ENCODE peak calls at places on chromosomes 12 and 14, in seven cellular contexts. U is fibroblast of villous mesenchyme; M is BE2C; E is esophagus squamous epithelium; I is stimulated activated CD4-positive, alpha-beta T cell treated with anti-CD3 and anti-CD28 coated beads, Interleukin-12 subunit alpha, Interleukin-12 subunit beta, amount 100 ng/mL, for 48 hours; K is COR-L47; R is amniotic stem cell. N is an unnamed sample.

GRCh38 chr14:70782361-70782760 is 27.0 kb downstream of the MAP3K9 start:
- DNase-seq in U (no peak), M (no peak), E (no peak), I (no peak), K (no peak), R (peak), N (no peak)

GRCh38 chr14:104428860-104429259 is 150.7 kb upstream of the C14orf180 start:
- DNase-seq in U (no peak), M (no peak), E (no peak), I (no peak), K (no peak), R (no peak), N (no peak)

GRCh38 chr12:126742326-126742725 is 1524.6 kb upstream of the TMEM132C start:
- DNase-seq in U (no peak), M (no peak), E (no peak), I (no peak), K (no peak), R (no peak), N (no peak)

GRCh38 chr12:102120886-102121285 is 903 bp downstream of the PARPBP start:
- DNase-seq in U (peak), M (peak), E (no peak), I (no peak), K (no peak), R (peak), N (no peak)

GRCh38 chr14:24443053-24443683 is 592 bp upstream of the SDR39U1 start:
- DNase-seq in U (peak), M (no peak), E (no peak), I (no peak), K (no peak), R (no peak), N (no peak)

GRCh38 chr12:89166525-89166934 is 185.8 kb downstream of the DUSP6 start:
- DNase-seq in U (no peak), M (no peak), E (no peak), I (no peak), K (no peak), R (peak), N (no peak)

GRCh38 chr14:36086629-36087380 is 89.7 kb downstream of the PTCSC3 start:
- DNase-seq in U (no peak), M (no peak), E (no peak), I (no peak), K (no peak), R (no peak), N (no peak)

GRCh38 chr12:11836282-11836963 is 186.9 kb downstream of the ETV6 start:
- DNase-seq in U (no peak), M (no peak), E (peak), I (peak), K (no peak), R (no peak), N (no peak)

GRCh38 chr12:13472690-13473089 is 276.2 kb downstream of the EMP1 start:
- DNase-seq in U (no peak), M (no peak), E (no peak), I (no peak), K (no peak), R (no peak), N (no peak)

GRCh38 chr12:80293347-80293746 is 150.7 kb upstream of the PTPRQ start:
- DNase-seq in U (no peak), M (no peak), E (no peak), I (no peak), K (no peak), R (no peak), N (no peak)

GRCh38 chr14:66070542-66071319 is 415.4 kb upstream of the CCDC196 start:
- DNase-seq in U (peak), M (peak), E (no peak), I (peak), K (peak), R (no peak), N (peak)

GRCh38 chr12:92046557-92046956 is 99.1 kb downstream of the BTG1 start:
- DNase-seq in U (no peak), M (no peak), E (no peak), I (no peak), K (no peak), R (no peak), N (no peak)

GRCh38 chr12:11763760-11764520 is 114.5 kb downstream of the ETV6 start:
- DNase-seq in U (peak), M (no peak), E (no peak), I (no peak), K (no peak), R (no peak), N (no peak)

GRCh38 chr12:91778091-91778819 is 367.4 kb downstream of the BTG1 start:
- DNase-seq in U (peak), M (no peak), E (no peak), I (no peak), K (no peak), R (no peak), N (no peak)

N was measured in NCI-H1930.